ENCODE peak calls at places on chromosome X, in five cellular contexts. S is CD8-positive, alpha-beta T cell; L is WERI-Rb-1; W is A549; M is IMR-90. Y is an unnamed sample.

GRCh38 chrX:12770440-12770839 is 20.8 kb upstream of the PRPS2 start:
- DNase-seq in S (no peak), L (no peak), W (no peak), M (peak; percentile 30), Y (no peak)

GRCh38 chrX:43849173-43849572 is 33.1 kb downstream of the MAOB start:
- DNase-seq in S (no peak), L (no peak), W (no peak), M (no peak), Y (no peak)

GRCh38 chrX:72392042-72392441 is 86.3 kb upstream of the CITED1 start:
- DNase-seq in S (no peak), L (no peak), W (no peak), M (no peak), Y (no peak)

GRCh38 chrX:65921363-65921762 is 118.5 kb downstream of the VSIG4 start:
- DNase-seq in S (no peak), L (no peak), W (no peak), M (no peak), Y (no peak)

GRCh38 chrX:2226906-2227656 is 273.7 kb downstream of the DHRSX start:
- DNase-seq in S (no peak), L (no peak), W (no peak), M (no peak), Y (no peak)

GRCh38 chrX:114097866-114098265 is 486.0 kb upstream of the HTR2C start:
- DNase-seq in S (no peak), L (no peak), W (no peak), M (no peak), Y (no peak)

GRCh38 chrX:48833531-48834138 is 1.8 kb downstream of the PCSK1N start:
- DNase-seq in S (no peak), L (no peak), W (peak; percentile 35), M (no peak), Y (no peak)

GRCh38 chrX:42680651-42681050 is 97.3 kb downstream of the PPP1R2C start:
- DNase-seq in S (no peak), L (no peak), W (no peak), M (no peak), Y (no peak)

GRCh38 chrX:73581002-73581628 is 18.1 kb downstream of the CHIC1 start:
- DNase-seq in S (no peak), L (no peak), W (no peak), M (no peak), Y (no peak)

GRCh38 chrX:4239650-4240540 is 526.4 kb upstream of the PRKX start:
- DNase-seq in S (peak; percentile 28), L (no peak), W (no peak), M (no peak), Y (no peak)

GRCh38 chrX:23504895-23505294 is 162.4 kb upstream of the PRDX4 start:
- DNase-seq in S (no peak), L (no peak), W (no peak), M (no peak), Y (no peak)
- H3K4me3 ChIP-seq in S (no peak overlapping the region), L (no peak overlapping the region), W (no peak overlapping the region), M (no peak overlapping the region), Y (no peak overlapping the region)

GRCh38 chrX:103488332-103488731 is 31.0 kb downstream of the RAB40A start:
- DNase-seq in S (no peak), L (no peak), W (peak; percentile 15), M (no peak), Y (no peak)
- TF ChIP-seq CTCF in S (no peak), L (peak; percentile 14), W (peak; percentile 34), M (peak; percentile 41), Y (peak; percentile 16)

GRCh38 chrX:111288841-111289240 is 18.6 kb upstream of the CAPN6 start:
- DNase-seq in S (no peak), L (no peak), W (no peak), M (no peak), Y (no peak)
- H3K4me3 ChIP-seq in S (no peak overlapping the region), L (no peak overlapping the region), W (no peak overlapping the region), M (no peak overlapping the region), Y (no peak overlapping the region)

GRCh38 chrX:11758400-11759171 is 549 bp downstream of the MSL3 start:
- DNase-seq in S (peak; percentile 91), L (peak; percentile 82), W (peak; percentile 70), M (peak; percentile 73), Y (peak; percentile 45)
- TF ChIP-seq CTCF in S (peak; percentile 62), L (peak; percentile 60), W (peak; percentile 78), M (peak; percentile 62), Y (peak; percentile 64)

DNA sequence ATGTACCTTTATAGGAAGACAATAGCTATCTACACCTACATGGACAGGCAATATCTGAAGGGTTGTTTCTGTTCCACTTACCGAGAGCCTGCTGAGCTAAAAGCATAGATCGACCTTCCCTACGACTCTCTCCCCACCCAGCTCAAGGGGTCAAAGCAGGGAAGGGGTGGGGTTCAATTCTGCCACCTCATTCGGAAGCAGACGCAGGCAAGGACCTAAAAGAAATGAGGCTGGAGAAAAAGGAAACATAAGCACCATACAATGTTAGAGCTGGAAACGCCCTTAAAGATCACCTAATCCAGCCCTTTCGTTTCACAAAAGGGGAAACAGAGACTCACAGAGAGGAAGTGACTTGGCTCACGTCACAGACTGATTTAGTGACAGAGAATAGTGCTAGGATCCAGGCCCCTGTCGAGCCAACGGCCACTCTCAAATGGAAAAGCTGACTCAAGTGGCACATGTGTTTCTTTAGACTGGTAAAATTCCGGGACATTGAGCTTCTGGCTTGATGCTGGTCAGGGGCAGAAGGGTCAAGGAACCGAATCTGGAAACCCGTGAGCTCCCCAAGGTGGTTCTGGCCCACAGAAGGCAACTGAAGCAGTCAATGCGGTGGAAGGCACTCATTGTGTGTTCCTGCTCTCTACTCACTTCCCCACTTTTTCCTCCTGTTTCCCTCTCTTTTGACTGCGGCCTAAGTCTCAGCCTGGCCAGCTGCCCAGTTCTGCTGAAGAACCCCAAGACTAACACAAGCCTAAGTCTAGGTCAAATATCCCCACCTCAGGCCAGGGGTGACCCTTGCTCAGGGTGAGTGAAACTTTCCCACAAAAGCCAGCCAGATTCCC is 7.5 kb downstream of the SEPTIN6 start:
- DNase-seq in S (peak; percentile 52), L (no peak), W (no peak), M (no peak), Y (no peak)
- H3K4me3 ChIP-seq in S (peak overlapping the region; percentile 53), L (no peak overlapping the region), W (no peak overlapping the region), M (no peak overlapping the region), Y (peak overlapping the region; percentile 39)

GRCh38 chrX:135437867-135438733 is 16.4 kb downstream of the SMIM10L2A start:
- DNase-seq in S (no peak), L (no peak), W (no peak), M (no peak), Y (no peak)
- TF ChIP-seq CTCF in S (no peak), L (peak; percentile 26), W (peak; percentile 14), M (no peak), Y (peak; percentile 3)

GRCh38 chrX:103253608-103254007 is 1.3 kb downstream of the TCEAL8 start:
- DNase-seq in S (no peak), L (no peak), W (no peak), M (no peak), Y (no peak)
- H3K4me3 ChIP-seq in S (no peak overlapping the region), L (no peak overlapping the region), W (peak overlapping the region; percentile 78), M (peak overlapping the region; percentile 94), Y (peak overlapping the region; percentile 83)

GRCh38 chrX:110851780-110852179 is 56.2 kb upstream of the CHRDL1 start:
- DNase-seq in S (no peak), L (no peak), W (peak; percentile 3), M (peak; percentile 2), Y (no peak)

GRCh38 chrX:110852180-110852579 is 56.6 kb upstream of the CHRDL1 start:
- DNase-seq in S (no peak), L (no peak), W (peak; percentile 15), M (peak; percentile 5), Y (no peak)

GRCh38 chrX:110846071-110846470 is 50.5 kb upstream of the CHRDL1 start:
- DNase-seq in S (no peak), L (no peak), W (no peak), M (no peak), Y (no peak)

DNA sequence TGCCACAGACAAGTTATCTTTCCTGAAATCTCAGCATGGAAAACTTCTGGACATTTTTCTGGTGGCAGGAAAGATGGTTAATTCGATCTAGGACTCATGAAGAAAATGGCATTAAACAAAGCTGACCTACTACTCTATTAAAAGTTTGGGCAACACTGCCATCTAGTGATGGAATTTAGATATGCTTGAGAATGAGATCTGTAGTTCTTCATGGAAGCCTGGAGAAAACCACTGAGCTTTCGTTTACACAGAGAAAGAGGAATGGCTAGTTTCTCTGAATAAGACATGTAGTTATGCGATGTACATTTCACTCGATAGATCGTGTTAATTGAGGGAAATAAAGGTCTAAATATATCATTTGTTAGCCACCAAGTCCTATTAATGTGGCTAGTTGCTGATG is 51.7 kb upstream of the CHRDL1 start:
- DNase-seq in S (no peak), L (peak; percentile 14), W (peak; percentile 33), M (peak; percentile 63), Y (peak; percentile 24)
- TF ChIP-seq CTCF in S (peak; percentile 49), L (peak; percentile 33), W (peak; percentile 62), M (peak; percentile 66), Y (peak; percentile 39)

DNA sequence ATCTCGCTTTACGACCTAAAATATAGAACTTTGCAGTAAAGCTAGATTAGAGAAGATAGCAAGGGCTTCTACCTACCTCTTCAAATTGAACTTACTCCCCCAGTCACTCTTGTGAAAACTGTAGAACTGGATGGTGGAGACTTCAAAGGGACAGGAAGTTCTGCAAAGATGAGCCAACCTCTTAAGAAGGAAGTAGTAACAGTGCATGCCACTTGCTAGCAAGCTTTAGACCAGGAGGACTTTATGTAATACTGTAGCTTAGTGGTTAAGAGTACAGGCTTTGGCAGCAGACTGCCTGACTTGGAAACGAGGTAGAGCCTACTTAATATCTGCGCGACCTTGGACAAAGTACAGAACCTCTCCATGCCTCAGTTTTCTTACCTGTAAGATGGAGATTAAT is 27.5 kb upstream of the VBP1 start:
- DNase-seq in S (peak; percentile 20), L (no peak), W (no peak), M (no peak), Y (no peak)
- H3K4me3 ChIP-seq in S (no peak overlapping the region), L (no peak overlapping the region), W (no peak overlapping the region), M (no peak overlapping the region), Y (no peak overlapping the region)

Y was measured in GM12864.